ENCODE peak calls at places on chromosomes 11 and 22, in five cellular contexts. One of them, this sample, is unnamed. For H3K27me3, the result is how much of the 10 kb centered on the place peaks cover.

GRCh38 chr11:72483412-72484186 is 49.3 kb upstream of the CLPB start:
- DNase-seq in H1: no peak
- DNase-seq in IMR-90: peak
- DNase-seq in GM23248: peak
- DNase-seq in dorsolateral prefrontal cortex: no peak
- DNase-seq in this sample: no peak

GRCh38 chr22:50034126-50035081 is 21.8 kb upstream of the IL17REL start:
- DNase-seq in dorsolateral prefrontal cortex: no peak
- DNase-seq in H1: no peak
- DNase-seq in IMR-90: no peak
- DNase-seq in GM23248: no peak
- DNase-seq in this sample: no peak

GRCh38 chr11:35786188-35786587 is 123.6 kb downstream of the TRIM44 start:
- DNase-seq in IMR-90: peak
- DNase-seq in GM23248: no peak
- DNase-seq in H1: no peak
- DNase-seq in dorsolateral prefrontal cortex: no peak
- DNase-seq in this sample: no peak

GRCh38 chr11:45812581-45813548 is 7.9 kb downstream of the SLC35C1 start:
- DNase-seq in dorsolateral prefrontal cortex: no peak
- DNase-seq in H1: no peak
- DNase-seq in IMR-90: no peak
- DNase-seq in GM23248: no peak
- DNase-seq in this sample: peak

GRCh38 chr11:64844330-64845124 is at the start of gene CDC42BPG:
- DNase-seq in GM23248: peak
- DNase-seq in H1: no peak
- DNase-seq in IMR-90: peak
- DNase-seq in dorsolateral prefrontal cortex: no peak
- DNase-seq in this sample: peak

GRCh38 chr11:120835601-120836228 is 188.2 kb upstream of the TBCEL start:
- DNase-seq in dorsolateral prefrontal cortex: no peak
- DNase-seq in H1: no peak
- DNase-seq in IMR-90: peak
- DNase-seq in GM23248: peak
- DNase-seq in this sample: no peak

GRCh38 chr11:133545199-133545709 is 13.0 kb upstream of the OPCML start:
- DNase-seq in GM23248: no peak
- DNase-seq in IMR-90: no peak
- DNase-seq in dorsolateral prefrontal cortex: no peak
- DNase-seq in H1: no peak
- DNase-seq in this sample: no peak

GRCh38 chr22:49100316-49100715 is 727.4 kb downstream of the BRD1 start:
- DNase-seq in H1: no peak
- DNase-seq in dorsolateral prefrontal cortex: no peak
- DNase-seq in IMR-90: no peak
- DNase-seq in GM23248: no peak
- DNase-seq in this sample: no peak

GRCh38 chr11:73344191-73344607 is 32.0 kb upstream of the RELT start:
- DNase-seq in H1: no peak
- DNase-seq in GM23248: no peak
- DNase-seq in dorsolateral prefrontal cortex: peak
- DNase-seq in IMR-90: no peak
- DNase-seq in this sample: peak

GRCh38 chr11:119728226-119728626 is 774 bp downstream of the NECTIN1 start:
- DNase-seq in dorsolateral prefrontal cortex: no peak
- DNase-seq in IMR-90: no peak
- DNase-seq in H1: no peak
- DNase-seq in GM23248: peak
- DNase-seq in this sample: no peak

GRCh38 chr11:106446961-106447360 is 369.5 kb downstream of the AASDHPPT start:
- DNase-seq in IMR-90: no peak
- DNase-seq in H1: no peak
- DNase-seq in dorsolateral prefrontal cortex: peak
- DNase-seq in GM23248: no peak
- DNase-seq in this sample: no peak

GRCh38 chr22:48927591-48927990 is 900.1 kb downstream of the BRD1 start:
- DNase-seq in GM23248: no peak
- DNase-seq in IMR-90: no peak
- DNase-seq in dorsolateral prefrontal cortex: no peak
- DNase-seq in H1: no peak
- DNase-seq in this sample: no peak

GRCh38 chr11:724063-724732 is 18.2 kb downstream of the EPS8L2 start:
- DNase-seq in H1: no peak
- DNase-seq in GM23248: no peak
- DNase-seq in IMR-90: no peak
- DNase-seq in dorsolateral prefrontal cortex: no peak
- DNase-seq in this sample: peak

GRCh38 chr11:44564653-44565007 is 833 bp upstream of the CD82 start:
- DNase-seq in H1: no peak
- DNase-seq in dorsolateral prefrontal cortex: no peak
- DNase-seq in GM23248: peak
- DNase-seq in IMR-90: peak
- DNase-seq in this sample: peak

GRCh38 chr22:25404556-25404922 is 159.9 kb upstream of the GRK3 start:
- DNase-seq in GM23248: peak
- DNase-seq in H1: no peak
- DNase-seq in IMR-90: no peak
- DNase-seq in dorsolateral prefrontal cortex: no peak
- DNase-seq in this sample: peak

GRCh38 chr22:36913431-36914382 is at the start of gene CSF2RB:
- DNase-seq in H1: no peak
- DNase-seq in IMR-90: no peak
- DNase-seq in dorsolateral prefrontal cortex: peak
- DNase-seq in GM23248: no peak
- DNase-seq in this sample: no peak

GRCh38 chr11:10324474-10324873 is 19.6 kb downstream of the ADM start:
- DNase-seq in dorsolateral prefrontal cortex: no peak
- DNase-seq in GM23248: peak
- DNase-seq in IMR-90: peak
- DNase-seq in H1: no peak
- DNase-seq in this sample: no peak

GRCh38 chr11:119056397-119056999 is 507 bp downstream of the HYOU1 start:
- DNase-seq in IMR-90: peak
- DNase-seq in H1: no peak
- DNase-seq in GM23248: peak
- DNase-seq in dorsolateral prefrontal cortex: no peak
- DNase-seq in this sample: peak

GRCh38 chr11:8690374-8691342 is 8.1 kb downstream of the RPL27A start:
- DNase-seq in GM23248: no peak
- DNase-seq in H1: no peak
- DNase-seq in IMR-90: no peak
- DNase-seq in dorsolateral prefrontal cortex: no peak
- DNase-seq in this sample: no peak

GRCh38 chr22:23837911-23838685 is 708 bp downstream of the DERL3 start:
- DNase-seq in dorsolateral prefrontal cortex: no peak
- DNase-seq in H1: no peak
- DNase-seq in GM23248: no peak
- DNase-seq in IMR-90: no peak
- DNase-seq in this sample: no peak

GRCh38 chr22:21712751-21713427 is 22.7 kb downstream of the YPEL1 start:
- DNase-seq in H1: no peak
- DNase-seq in GM23248: peak
- DNase-seq in dorsolateral prefrontal cortex: peak
- DNase-seq in IMR-90: peak
- DNase-seq in this sample: peak

GRCh38 chr11:58301576-58301975 is 33.5 kb upstream of the OR10W1 start:
- DNase-seq in dorsolateral prefrontal cortex: no peak
- DNase-seq in H1: no peak
- DNase-seq in GM23248: peak
- DNase-seq in IMR-90: peak
- DNase-seq in this sample: no peak

GRCh38 chr11:44267366-44268072 is 42.4 kb downstream of the ALX4 start:
- DNase-seq in H1: no peak
- DNase-seq in IMR-90: no peak
- DNase-seq in GM23248: no peak
- DNase-seq in dorsolateral prefrontal cortex: no peak
- DNase-seq in this sample: no peak

GRCh38 chr11:41836426-41836825 is 377.0 kb upstream of the LRRC4C start:
- DNase-seq in GM23248: no peak
- DNase-seq in H1: no peak
- DNase-seq in IMR-90: no peak
- DNase-seq in dorsolateral prefrontal cortex: no peak
- DNase-seq in this sample: no peak

GRCh38 chr11:113182288-113182687 is 132.1 kb upstream of the TTC12 start:
- DNase-seq in GM23248: no peak
- DNase-seq in H1: no peak
- DNase-seq in dorsolateral prefrontal cortex: no peak
- DNase-seq in IMR-90: no peak
- DNase-seq in this sample: no peak

GRCh38 chr11:3841426-3842304 is 906 bp upstream of the RHOG start:
- DNase-seq in GM23248: peak
- DNase-seq in dorsolateral prefrontal cortex: peak
- DNase-seq in IMR-90: peak
- DNase-seq in H1: peak
- DNase-seq in this sample: peak

GRCh38 chr11:119323532-119324033 is 6.7 kb upstream of the MCAM start:
- DNase-seq in IMR-90: peak
- DNase-seq in dorsolateral prefrontal cortex: peak
- DNase-seq in H1: no peak
- DNase-seq in GM23248: peak
- DNase-seq in this sample: peak

GRCh38 chr11:118180300-118180703 is 3.9 kb upstream of the SCN2B start:
- DNase-seq in H1: no peak
- DNase-seq in dorsolateral prefrontal cortex: peak
- DNase-seq in IMR-90: no peak
- DNase-seq in GM23248: peak
- DNase-seq in this sample: peak

GRCh38 chr22:20412474-20413216 is 18.7 kb downstream of the ZNF74 start:
- DNase-seq in IMR-90: no peak
- DNase-seq in H1: no peak
- DNase-seq in GM23248: no peak
- DNase-seq in dorsolateral prefrontal cortex: no peak
- DNase-seq in this sample: no peak

GRCh38 chr22:44312766-44313165 is at the start of gene SHISAL1:
- DNase-seq in GM23248: peak
- DNase-seq in IMR-90: peak
- DNase-seq in H1: no peak
- DNase-seq in dorsolateral prefrontal cortex: no peak
- DNase-seq in this sample: no peak

GRCh38 chr22:36580371-36580770 is 51.4 kb upstream of the EIF3D start:
- DNase-seq in IMR-90: no peak
- DNase-seq in H1: no peak
- DNase-seq in GM23248: no peak
- DNase-seq in dorsolateral prefrontal cortex: no peak
- DNase-seq in this sample: no peak

GRCh38 chr11:15198284-15198683 is 83.6 kb downstream of the INSC start:
- DNase-seq in GM23248: peak
- DNase-seq in H1: no peak
- DNase-seq in dorsolateral prefrontal cortex: peak
- DNase-seq in IMR-90: no peak
- DNase-seq in this sample: no peak

GRCh38 chr11:15197696-15198095 is 83.0 kb downstream of the INSC start:
- DNase-seq in dorsolateral prefrontal cortex: peak
- DNase-seq in H1: no peak
- DNase-seq in GM23248: peak
- DNase-seq in IMR-90: peak
- DNase-seq in this sample: no peak

GRCh38 chr11:15200696-15201095 is 86.0 kb downstream of the INSC start:
- DNase-seq in IMR-90: no peak
- DNase-seq in GM23248: no peak
- DNase-seq in dorsolateral prefrontal cortex: no peak
- DNase-seq in H1: no peak
- DNase-seq in this sample: no peak

GRCh38 chr11:15201586-15201985 is 86.9 kb downstream of the INSC start:
- DNase-seq in IMR-90: no peak
- DNase-seq in H1: no peak
- DNase-seq in dorsolateral prefrontal cortex: no peak
- DNase-seq in GM23248: no peak
- DNase-seq in this sample: no peak

DNA sequence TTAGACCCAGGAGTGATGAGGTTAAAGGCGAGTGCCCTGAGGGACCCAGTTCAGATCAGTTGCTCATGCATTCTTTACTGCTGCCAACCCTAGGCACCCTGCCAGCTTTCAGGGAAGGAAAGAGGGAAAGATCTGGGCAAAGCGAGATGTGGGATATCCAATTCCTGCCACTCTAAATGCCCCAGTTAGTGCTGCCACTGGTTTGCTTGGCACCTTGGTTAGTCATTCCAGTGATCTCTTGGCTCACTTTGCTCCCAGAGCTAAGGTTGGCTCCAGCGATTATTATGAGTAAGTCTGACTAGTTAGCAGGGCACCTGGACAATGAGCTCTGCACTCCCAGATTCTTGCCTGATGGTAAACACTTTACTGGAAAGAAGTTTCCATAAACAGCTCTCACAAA is 85.0 kb downstream of the INSC start:
- DNase-seq in IMR-90: peak
- DNase-seq in GM23248: peak
- DNase-seq in H1: no peak
- DNase-seq in dorsolateral prefrontal cortex: no peak
- DNase-seq in this sample: no peak
- H3K4me3 ChIP-seq in IMR-90: no peak
- H3K4me3 ChIP-seq in GM23248: no peak
- H3K4me3 ChIP-seq in H1: no peak
- H3K4me3 ChIP-seq in dorsolateral prefrontal cortex: no peak
- H3K4me3 ChIP-seq in this sample: no peak

GRCh38 chr11:124841765-124842700 is 23.2 kb upstream of the ROBO3 start:
- DNase-seq in dorsolateral prefrontal cortex: no peak
- DNase-seq in GM23248: no peak
- DNase-seq in IMR-90: no peak
- DNase-seq in H1: no peak
- DNase-seq in this sample: no peak
- H3K27me3 ChIP-seq in dorsolateral prefrontal cortex: half or more
- H3K27me3 ChIP-seq in GM23248: half or more
- H3K27me3 ChIP-seq in IMR-90: half or more
- H3K27me3 ChIP-seq in H1: half or more
- H3K27me3 ChIP-seq in this sample: half or more

GRCh38 chr11:67435031-67435726 is 2.3 kb downstream of the PTPRCAP start:
- DNase-seq in H1: no peak
- DNase-seq in GM23248: no peak
- DNase-seq in dorsolateral prefrontal cortex: no peak
- DNase-seq in IMR-90: no peak
- DNase-seq in this sample: no peak
- H3K4me3 ChIP-seq in H1: no peak
- H3K4me3 ChIP-seq in GM23248: no peak
- H3K4me3 ChIP-seq in dorsolateral prefrontal cortex: no peak
- H3K4me3 ChIP-seq in IMR-90: no peak
- H3K4me3 ChIP-seq in this sample: no peak

GRCh38 chr11:116505466-116506247 is 267.1 kb downstream of the BUD13 start:
- DNase-seq in dorsolateral prefrontal cortex: no peak
- DNase-seq in GM23248: no peak
- DNase-seq in H1: no peak
- DNase-seq in IMR-90: no peak
- DNase-seq in this sample: no peak

GRCh38 chr11:116501728-116502127 is 271.1 kb downstream of the BUD13 start:
- DNase-seq in dorsolateral prefrontal cortex: no peak
- DNase-seq in GM23248: no peak
- DNase-seq in IMR-90: no peak
- DNase-seq in H1: no peak
- DNase-seq in this sample: no peak

GRCh38 chr11:116504541-116505149 is 268.1 kb downstream of the BUD13 start:
- DNase-seq in GM23248: no peak
- DNase-seq in IMR-90: no peak
- DNase-seq in H1: no peak
- DNase-seq in dorsolateral prefrontal cortex: no peak
- DNase-seq in this sample: no peak

GRCh38 chr11:116502641-116503061 is 270.1 kb downstream of the BUD13 start:
- DNase-seq in dorsolateral prefrontal cortex: no peak
- DNase-seq in H1: no peak
- DNase-seq in IMR-90: no peak
- DNase-seq in GM23248: no peak
- DNase-seq in this sample: no peak

GRCh38 chr11:116503216-116504160 is 269.3 kb downstream of the BUD13 start:
- DNase-seq in IMR-90: no peak
- DNase-seq in H1: no peak
- DNase-seq in GM23248: no peak
- DNase-seq in dorsolateral prefrontal cortex: no peak
- DNase-seq in this sample: no peak
- H3K27me3 ChIP-seq in IMR-90: under half
- H3K27me3 ChIP-seq in H1: under half
- H3K27me3 ChIP-seq in GM23248: under half
- H3K27me3 ChIP-seq in dorsolateral prefrontal cortex: under half
- H3K27me3 ChIP-seq in this sample: under half